ENCODE peak calls at places on chromosomes 5 and 9, in four cellular contexts. E, B, Q and L are unnamed samples.
A peak's percentile ranks its signal among the peaks of the same experiment; 100 is the strongest.

GRCh38 chr9:37197158-37198033 is 77.0 kb downstream of the ZCCHC7 start:
- DNase-seq in Q (no peak), E (no peak), B (no peak), L (no peak)

GRCh38 chr9:14203366-14204056 is 110.4 kb downstream of the NFIB start:
- DNase-seq in B (no peak), Q (no peak), E (no peak), L (no peak)

GRCh38 chr5:159095882-159096554 is 3.7 kb downstream of the EBF1 start:
- DNase-seq in B (no peak), Q (no peak), E (no peak), L (no peak)

GRCh38 chr5:66306105-66306843 is 162.2 kb downstream of the SREK1 start:
- DNase-seq in E (peak; percentile 1), Q (peak; percentile 69), B (peak; percentile 24), L (no peak)

GRCh38 chr5:26622947-26623346 is 415.4 kb downstream of the CDH9 start:
- DNase-seq in E (no peak), B (no peak), Q (no peak), L (no peak)

GRCh38 chr5:72608297-72608696 is 101.1 kb upstream of the ZNF366 start:
- DNase-seq in E (no peak), Q (no peak), B (no peak), L (no peak)

GRCh38 chr9:69443178-69443577 is 118.2 kb downstream of the ENTREP1 start:
- DNase-seq in Q (no peak), B (no peak), E (no peak), L (no peak)

GRCh38 chr5:141430332-141431113 is at the start of gene PCDHGA12:
- DNase-seq in E (no peak), Q (no peak), B (peak; percentile 90), L (no peak)

GRCh38 chr5:56569576-56569975 is 245.8 kb upstream of the MAP3K1 start:
- DNase-seq in B (no peak), E (no peak), Q (peak; percentile 4), L (no peak)

GRCh38 chr9:15873573-15874177 is 320.8 kb downstream of the CCDC171 start:
- DNase-seq in E (no peak), B (no peak), Q (peak; percentile 13), L (no peak)

GRCh38 chr9:136672431-136673087 is 9.8 kb downstream of the EGFL7 start:
- DNase-seq in B (no peak), Q (no peak), E (no peak), L (no peak)

GRCh38 chr5:181224390-181225234 is 1.5 kb downstream of the TRIM41 start:
- DNase-seq in E (no peak), Q (no peak), B (no peak), L (no peak)

GRCh38 chr5:37771203-37771611 is 68.6 kb downstream of the GDNF start:
- DNase-seq in Q (no peak), B (no peak), E (no peak), L (no peak)

GRCh38 chr9:123377211-123377971 is 21.4 kb downstream of the CRB2 start:
- DNase-seq in E (no peak), Q (no peak), B (no peak), L (no peak)

GRCh38 chr5:142841511-142842255 is 71.5 kb downstream of the ARHGAP26 start:
- DNase-seq in E (no peak), B (no peak), Q (no peak), L (no peak)

GRCh38 chr5:102715405-102715804 is 39.7 kb upstream of the PAM start:
- DNase-seq in B (peak; percentile 64), Q (no peak), E (no peak), L (no peak)

GRCh38 chr5:146025108-146025507 is 80.3 kb downstream of the PLAC8L1 start:
- DNase-seq in Q (no peak), B (no peak), E (no peak), L (no peak)

GRCh38 chr5:73433982-73434342 is 14.6 kb downstream of the FOXD1 start:
- DNase-seq in Q (no peak), B (peak; percentile 59), E (no peak), L (no peak)

GRCh38 chr9:76001494-76001893 is 111.0 kb downstream of the PCSK5 start:
- DNase-seq in E (no peak), B (no peak), Q (no peak), L (no peak)

GRCh38 chr9:11821541-11821940 is 871.6 kb upstream of the TYRP1 start:
- DNase-seq in E (no peak), Q (no peak), B (no peak), L (no peak)

GRCh38 chr5:148268556-148268955 is at the start of gene SPINK13:
- DNase-seq in E (no peak), Q (no peak), B (peak; percentile 71), L (no peak)

GRCh38 chr5:22500521-22500920 is 352.6 kb downstream of the CDH12 start:
- DNase-seq in B (no peak), Q (no peak), E (no peak), L (no peak)

GRCh38 chr9:93483497-93483896 is 30.1 kb upstream of the FAM120AOS start:
- DNase-seq in B (no peak), Q (no peak), E (no peak), L (no peak)

GRCh38 chr5:27318701-27319100 is 280.3 kb upstream of the CDH9 start:
- DNase-seq in E (no peak), B (no peak), Q (no peak), L (no peak)

GRCh38 chr9:134738869-134739659 is 97.5 kb downstream of the COL5A1 start:
- DNase-seq in B (no peak), E (no peak), Q (peak; percentile 89), L (peak; percentile 89)

GRCh38 chr9:135376511-135377173 is 102.9 kb upstream of the PPP1R26 start:
- DNase-seq in E (no peak), Q (peak; percentile 31), B (no peak), L (no peak)

GRCh38 chr5:106730912-106731311 is 939.8 kb downstream of the EFNA5 start:
- DNase-seq in B (no peak), Q (no peak), E (no peak), L (no peak)

GRCh38 chr5:81719743-81720142 is 31.2 kb downstream of the SSBP2 start:
- DNase-seq in B (no peak), E (no peak), Q (no peak), L (no peak)

GRCh38 chr5:337565-338130 is 16.1 kb downstream of the AHRR start:
- DNase-seq in Q (no peak), E (no peak), B (no peak), L (no peak)

GRCh38 chr9:36928670-36929349 is 105.3 kb downstream of the PAX5 start:
- DNase-seq in B (peak; percentile 70), Q (peak; percentile 90), E (no peak), L (no peak)

GRCh38 chr9:70959366-70959765 is 162.1 kb downstream of the TRPM3 start:
- DNase-seq in E (no peak), B (no peak), Q (no peak), L (no peak)

GRCh38 chr5:73122875-73123810 is 2.8 kb downstream of the TMEM171 start:
- DNase-seq in B (peak; percentile 78), E (no peak), Q (peak; percentile 28), L (no peak)